ENCODE peak calls at places on chromosomes 5 and 9, in five cellular contexts. T, D, P, J and Q are unnamed samples.

GRCh38 chr5:97778451-97778850 is 595.4 kb upstream of the RIOK2 start:
- DNase-seq in T (no peak), D (no peak), P (no peak), J (no peak), Q (no peak)

GRCh38 chr5:34563951-34564705 is 92.0 kb upstream of the RAI14 start:
- DNase-seq in T (no peak), D (no peak), P (no peak), J (peak), Q (no peak)

GRCh38 chr5:114857951-114858401 is 311.7 kb downstream of the TRIM36 start:
- DNase-seq in T (no peak), D (peak), P (no peak), J (no peak), Q (no peak)

GRCh38 chr5:28344803-28345433 is 1306.5 kb upstream of the CDH9 start:
- DNase-seq in T (no peak), D (peak), P (peak), J (no peak), Q (no peak)

GRCh38 chr9:135692410-135692809 is 6.9 kb downstream of the SOHLH1 start:
- DNase-seq in T (no peak), D (no peak), P (no peak), J (no peak), Q (no peak)

GRCh38 chr5:125696762-125697161 is 726.4 kb upstream of the GRAMD2B start:
- DNase-seq in T (no peak), D (no peak), P (no peak), J (no peak), Q (peak)

GRCh38 chr9:15717290-15717689 is 164.4 kb downstream of the CCDC171 start:
- DNase-seq in T (no peak), D (no peak), P (no peak), J (no peak), Q (no peak)

GRCh38 chr5:96961053-96961452 is 25.2 kb downstream of the LNPEP start:
- DNase-seq in T (no peak), D (peak), P (no peak), J (no peak), Q (no peak)

GRCh38 chr5:5752844-5753243 is 330.4 kb downstream of the ICE1 start:
- DNase-seq in T (no peak), D (no peak), P (no peak), J (no peak), Q (no peak)

GRCh38 chr5:24365406-24365805 is 279.4 kb downstream of the CDH10 start:
- DNase-seq in T (no peak), D (no peak), P (no peak), J (no peak), Q (no peak)

GRCh38 chr5:17069995-17070405 is 133.9 kb upstream of the MYO10 start:
- DNase-seq in T (no peak), D (no peak), P (no peak), J (no peak), Q (no peak)

GRCh38 chr9:136644343-136644592 is 18.4 kb upstream of the EGFL7 start:
- DNase-seq in T (peak), D (peak), P (no peak), J (peak), Q (no peak)

GRCh38 chr5:81778642-81779041 is 27.7 kb upstream of the SSBP2 start:
- DNase-seq in T (peak), D (no peak), P (no peak), J (no peak), Q (no peak)

GRCh38 chr5:131795128-131795719 is 1.6 kb downstream of the FNIP1 start:
- DNase-seq in T (no peak), D (no peak), P (no peak), J (no peak), Q (no peak)

GRCh38 chr5:150487199-150488061 is 20.5 kb upstream of the NDST1 start:
- DNase-seq in T (peak), D (no peak), P (no peak), J (peak), Q (peak)

GRCh38 chr5:142358121-142358520 is 33.3 kb upstream of the SPRY4 start:
- DNase-seq in T (no peak), D (peak), P (no peak), J (no peak), Q (no peak)

GRCh38 chr5:175656966-175657365 is 905 bp upstream of the HRH2 start:
- DNase-seq in T (no peak), D (no peak), P (no peak), J (no peak), Q (no peak)

GRCh38 chr5:62937661-62938558 is 359.3 kb downstream of the LRRC70 start:
- DNase-seq in T (no peak), D (no peak), P (no peak), J (no peak), Q (no peak)

GRCh38 chr9:128917151-128917849 is 3.5 kb upstream of the PHYHD1 start:
- DNase-seq in T (peak), D (no peak), P (no peak), J (peak), Q (peak)

GRCh38 chr5:109852371-109853160 is 162.8 kb downstream of the MAN2A1 start:
- DNase-seq in T (no peak), D (no peak), P (no peak), J (no peak), Q (no peak)

GRCh38 chr9:97982191-97982718 is 886 bp upstream of the ANP32B start:
- DNase-seq in T (no peak), D (no peak), P (no peak), J (peak), Q (no peak)

GRCh38 chr9:71692337-71692736 is 76.0 kb downstream of the CEMIP2 start:
- DNase-seq in T (no peak), D (no peak), P (no peak), J (peak), Q (peak)

GRCh38 chr5:126101901-126102300 is 321.3 kb upstream of the GRAMD2B start:
- DNase-seq in T (no peak), D (no peak), P (no peak), J (no peak), Q (no peak)

GRCh38 chr5:107381189-107381856 is 289.4 kb downstream of the EFNA5 start:
- DNase-seq in T (no peak), D (no peak), P (no peak), J (no peak), Q (no peak)

GRCh38 chr5:130571076-130571475 is 594.0 kb downstream of the HINT1 start:
- DNase-seq in T (no peak), D (no peak), P (no peak), J (no peak), Q (no peak)

GRCh38 chr9:130237763-130238524 is 27.6 kb upstream of the HMCN2 start:
- DNase-seq in T (no peak), D (peak), P (no peak), J (no peak), Q (no peak)

GRCh38 chr5:98793223-98793622 is 19.8 kb downstream of the RGMB start:
- DNase-seq in T (no peak), D (no peak), P (no peak), J (no peak), Q (no peak)

GRCh38 chr5:43658499-43658898 is 55.5 kb downstream of the NNT start:
- DNase-seq in T (no peak), D (no peak), P (no peak), J (no peak), Q (no peak)

GRCh38 chr5:76326559-76327351 is 76.3 kb upstream of the IQGAP2 start:
- DNase-seq in T (no peak), D (no peak), P (peak), J (no peak), Q (no peak)

GRCh38 chr5:56516936-56517521 is 283.9 kb upstream of the ANKRD55 start:
- DNase-seq in T (no peak), D (peak), P (no peak), J (peak), Q (peak)

GRCh38 chr9:94554439-94555331 is at the start of gene PCAT7:
- DNase-seq in T (no peak), D (peak), P (peak), J (peak), Q (peak)